ENCODE peak calls at places on chromosomes 5 and 9, in four cellular contexts. I, L, N and Z are unnamed samples.

GRCh38 chr5:66671305-66671704 is 75.1 kb downstream of the MAST4 start:
- DNase-seq in I (no peak), L (no peak), N (no peak), Z (no peak)

GRCh38 chr9:98795970-98796363 is 388 bp downstream of the ANKS6 start:
- DNase-seq in I (no peak), L (no peak), N (peak), Z (no peak)

GRCh38 chr9:134895103-134895502 is 14.5 kb downstream of the FCN2 start:
- DNase-seq in I (no peak), L (no peak), N (no peak), Z (no peak)

GRCh38 chr5:148840531-148840930 is 14.1 kb downstream of the ADRB2 start:
- DNase-seq in I (no peak), L (no peak), N (no peak), Z (no peak)

GRCh38 chr5:168342151-168342825 is 50.8 kb downstream of the WWC1 start:
- DNase-seq in I (no peak), L (no peak), N (no peak), Z (no peak)

GRCh38 chr5:120451445-120451844 is 12.7 kb upstream of the PRR16 start:
- DNase-seq in I (no peak), L (no peak), N (no peak), Z (no peak)

GRCh38 chr5:151718168-151718567 is 31.5 kb upstream of the SPARC start:
- DNase-seq in I (no peak), L (no peak), N (no peak), Z (no peak)

GRCh38 chr5:173909205-173909604 is 21.1 kb downstream of the CPEB4 start:
- DNase-seq in I (no peak), L (no peak), N (no peak), Z (no peak)

GRCh38 chr5:177336112-177336511 is 15.4 kb downstream of the LMAN2 start:
- DNase-seq in I (no peak), L (peak), N (no peak), Z (no peak)

GRCh38 chr9:96187108-96187695 is 114.8 kb downstream of the HSD17B3 start:
- DNase-seq in I (peak), L (no peak), N (peak), Z (no peak)

GRCh38 chr9:36971935-36972488 is 62.1 kb downstream of the PAX5 start:
- DNase-seq in I (no peak), L (no peak), N (no peak), Z (no peak)

GRCh38 chr5:125612356-125613149 is 810.7 kb upstream of the GRAMD2B start:
- DNase-seq in I (no peak), L (no peak), N (no peak), Z (no peak)

GRCh38 chr5:139046551-139046950 is 151.6 kb downstream of the SIL1 start:
- DNase-seq in I (no peak), L (no peak), N (no peak), Z (no peak)

GRCh38 chr9:36450110-36450732 is 50.2 kb upstream of the RNF38 start:
- DNase-seq in I (no peak), L (peak), N (peak), Z (no peak)

GRCh38 chr9:130445268-130445983 is 665 bp downstream of the ASS1 start:
- DNase-seq in I (peak), L (peak), N (peak), Z (no peak)

GRCh38 chr5:33764786-33765185 is 127.0 kb downstream of the ADAMTS12 start:
- DNase-seq in I (no peak), L (no peak), N (no peak), Z (no peak)

GRCh38 chr5:143262393-143263174 is 140.9 kb downstream of the NR3C1 start:
- DNase-seq in I (no peak), L (no peak), N (no peak), Z (no peak)

GRCh38 chr9:32551491-32552049 is 557 bp upstream of the SMIM27 start:
- DNase-seq in I (peak), L (peak), N (peak), Z (no peak)

GRCh38 chr5:81657386-81657785 is 93.5 kb downstream of the SSBP2 start:
- DNase-seq in I (peak), L (no peak), N (peak), Z (no peak)

GRCh38 chr9:37800631-37801286 is at the start of gene DCAF10:
- DNase-seq in I (peak), L (peak), N (peak), Z (peak)

GRCh38 chr9:33676746-33677505 is 118.4 kb upstream of the PRSS3 start:
- DNase-seq in I (peak), L (peak), N (peak), Z (peak)

GRCh38 chr9:98570663-98571440 is 137.9 kb downstream of the GABBR2 start:
- DNase-seq in I (no peak), L (no peak), N (no peak), Z (no peak)

GRCh38 chr9:124149992-124150391 is 107.8 kb upstream of the NEK6 start:
- DNase-seq in I (no peak), L (no peak), N (no peak), Z (no peak)

DNA sequence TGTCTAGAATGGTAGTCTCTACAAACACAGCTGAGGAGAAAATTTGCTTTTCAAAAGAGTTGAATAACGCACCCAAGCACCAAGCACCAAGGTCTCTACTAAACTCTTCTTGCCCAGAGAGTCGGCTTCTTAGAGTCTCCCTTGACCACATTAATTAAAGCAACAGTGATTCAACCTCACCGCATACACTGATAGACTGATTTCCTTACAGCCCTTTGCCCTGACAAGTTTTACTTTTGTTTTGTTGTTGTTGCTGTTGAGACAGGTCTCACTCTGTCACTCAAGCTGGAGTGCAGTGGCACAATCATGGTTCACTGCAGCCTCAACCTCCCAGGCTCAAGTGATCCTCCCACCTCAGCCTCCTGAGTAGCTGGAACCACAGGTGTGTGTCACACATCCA is 1035.7 kb upstream of the DMAC1 start:
- DNase-seq in I (no peak), L (no peak), N (no peak), Z (no peak)
- H3K27ac ChIP-seq in I (no peak), L (no peak), N (no peak), Z (no peak)

GRCh38 chr5:156328176-156328575 is 1.2 kb downstream of the SGCD start:
- DNase-seq in I (no peak), L (no peak), N (no peak), Z (no peak)

GRCh38 chr5:156328766-156329165 is 1.8 kb downstream of the SGCD start:
- DNase-seq in I (no peak), L (no peak), N (no peak), Z (no peak)

GRCh38 chr5:156327306-156327705 is 342 bp downstream of the SGCD start:
- DNase-seq in I (no peak), L (no peak), N (no peak), Z (no peak)

GRCh38 chr5:156330141-156330870 is 3.3 kb downstream of the SGCD start:
- DNase-seq in I (no peak), L (no peak), N (no peak), Z (no peak)

GRCh38 chr5:156329197-156329611 is 2.2 kb downstream of the SGCD start:
- DNase-seq in I (no peak), L (no peak), N (no peak), Z (no peak)
- H3K27ac ChIP-seq in I (no peak), L (no peak), N (no peak), Z (no peak)

GRCh38 chr5:172887735-172888134 is 53.7 kb downstream of the ERGIC1 start:
- DNase-seq in I (peak), L (no peak), N (peak), Z (peak)
- H3K27ac ChIP-seq in I (peak), L (peak), N (peak), Z (peak)

DNA sequence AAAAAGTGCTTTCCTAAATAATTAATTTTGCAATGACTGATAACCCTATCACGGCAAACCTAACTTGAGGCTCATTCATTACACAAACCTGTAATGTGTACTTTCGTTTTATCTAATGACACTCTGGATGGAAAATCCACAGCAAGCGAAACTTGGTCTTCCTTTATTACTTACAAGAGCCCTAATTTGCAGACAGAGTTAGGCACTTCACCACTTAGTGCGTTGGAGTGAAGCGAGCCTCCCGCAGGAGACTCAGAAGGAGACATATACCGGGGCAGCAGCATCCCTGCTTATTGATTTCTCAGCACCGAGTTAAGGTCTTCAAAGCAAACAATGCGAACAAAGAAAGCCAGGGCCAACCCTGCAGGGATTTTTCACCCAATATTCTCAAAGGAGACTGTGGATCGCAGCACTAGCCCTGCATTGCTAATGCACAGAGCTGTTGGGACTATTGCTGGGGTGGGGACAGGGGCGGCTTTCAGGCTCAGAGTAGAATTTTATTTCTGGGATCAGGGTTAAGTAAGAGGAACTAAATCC is 28.6 kb downstream of the LSM11 start:
- DNase-seq in I (no peak), L (no peak), N (no peak), Z (no peak)
- H3K27ac ChIP-seq in I (no peak), L (no peak), N (no peak), Z (no peak)

DNA sequence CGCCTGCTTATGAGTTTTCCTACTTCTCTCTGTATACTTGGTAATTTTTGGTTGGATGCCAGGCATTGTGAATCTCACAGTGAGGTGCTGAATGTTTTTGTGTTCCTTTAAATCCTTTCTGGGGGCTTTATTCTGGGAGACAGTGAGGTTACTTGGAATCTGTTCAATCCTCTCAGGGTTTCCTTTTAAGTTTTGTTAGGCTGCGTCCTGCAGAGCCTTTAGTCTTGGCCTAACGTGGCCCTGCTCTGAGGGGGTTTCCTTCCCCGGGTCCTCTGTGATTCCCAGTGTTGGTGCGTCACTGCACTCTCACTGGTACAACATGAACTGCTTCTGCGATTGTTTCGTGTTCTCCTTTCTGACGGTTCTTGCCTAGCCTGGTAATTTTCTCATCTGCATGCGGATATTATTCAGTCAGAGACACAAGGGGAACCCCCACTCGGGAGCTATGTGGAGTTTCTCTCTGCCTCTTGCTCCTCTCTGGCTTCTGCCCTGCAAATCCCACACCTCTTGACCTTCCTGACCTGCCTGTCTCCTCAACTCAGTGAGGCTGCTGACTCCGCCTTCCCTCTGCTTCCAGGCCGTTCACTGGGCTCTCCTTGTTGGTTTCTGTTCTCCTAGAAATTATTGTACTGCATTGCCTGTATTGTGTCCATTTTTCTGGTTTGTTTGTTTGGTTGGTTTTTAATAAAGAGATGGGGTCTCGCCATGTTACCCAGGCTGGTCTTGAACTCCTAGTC is 128.1 kb downstream of the DAB2IP start:
- DNase-seq in I (peak), L (no peak), N (no peak), Z (no peak)
- H3K27ac ChIP-seq in I (peak), L (no peak), N (no peak), Z (peak)

GRCh38 chr9:113474372-113474771 is 10.8 kb downstream of the RGS3 start:
- DNase-seq in I (no peak), L (no peak), N (peak), Z (no peak)
- H3K27ac ChIP-seq in I (peak), L (no peak), N (no peak), Z (no peak)

GRCh38 chr5:65018763-65019162 is 250.0 kb downstream of the CWC27 start:
- DNase-seq in I (no peak), L (no peak), N (no peak), Z (no peak)

GRCh38 chr5:65021527-65022226 is 252.9 kb downstream of the CWC27 start:
- DNase-seq in I (no peak), L (no peak), N (no peak), Z (no peak)

GRCh38 chr5:65022932-65023331 is 254.2 kb downstream of the CWC27 start:
- DNase-seq in I (no peak), L (no peak), N (no peak), Z (no peak)

GRCh38 chr5:65017636-65018035 is 248.9 kb downstream of the CWC27 start:
- DNase-seq in I (no peak), L (no peak), N (no peak), Z (no peak)

GRCh38 chr5:65020492-65020891 is 251.8 kb downstream of the CWC27 start:
- DNase-seq in I (no peak), L (no peak), N (no peak), Z (no peak)
- H3K27ac ChIP-seq in I (no peak), L (no peak), N (no peak), Z (no peak)

GRCh38 chr9:27569406-27569805 is 3.9 kb downstream of the C9orf72 start:
- DNase-seq in I (no peak), L (no peak), N (peak), Z (no peak)
- H3K27ac ChIP-seq in I (peak), L (no peak), N (peak), Z (no peak)